ENCODE peak calls at places on chromosome 6, in four cellular contexts. Y is CD8-positive, alpha-beta T cell; T is Panc1; B is left lung. U is an unnamed sample.

GRCh38 chr6:129419324-129419723 is 290.7 kb downstream of the ARHGAP18 start:
- ATAC-seq in Y (no peak), T (no peak), B (no peak), U (no peak)

GRCh38 chr6:15317251-15317650 is 71.4 kb downstream of the JARID2 start:
- ATAC-seq in Y (peak), T (no peak), B (no peak), U (no peak)

GRCh38 chr6:18211338-18211737 is 53.0 kb downstream of the DEK start:
- ATAC-seq in Y (peak), T (no peak), B (no peak), U (no peak)

GRCh38 chr6:155275808-155276480 is 12.1 kb downstream of the CLDN20 start:
- ATAC-seq in Y (no peak), T (no peak), B (no peak), U (peak)

GRCh38 chr6:157380458-157380778 is 572 bp upstream of the ZDHHC14 start:
- ATAC-seq in Y (peak), T (peak), B (peak), U (peak)

GRCh38 chr6:15578716-15579391 is 84.0 kb downstream of the DTNBP1 start:
- ATAC-seq in Y (no peak), T (no peak), B (no peak), U (no peak)

GRCh38 chr6:169256518-169256917 is 2.9 kb upstream of the THBS2 start:
- ATAC-seq in Y (no peak), T (no peak), B (no peak), U (no peak)

GRCh38 chr6:105483492-105483891 is 80.6 kb upstream of the PREP start:
- ATAC-seq in Y (peak), T (peak), B (no peak), U (no peak)

GRCh38 chr6:157763129-157763893 is 59.7 kb upstream of the SNX9 start:
- ATAC-seq in Y (no peak), T (peak), B (peak), U (no peak)

GRCh38 chr6:3144571-3144970 is 12.8 kb downstream of the TUBB2A start:
- ATAC-seq in Y (no peak), T (no peak), B (no peak), U (no peak)

GRCh38 chr6:170082531-170083187 is 208.2 kb downstream of the DLL1 start:
- ATAC-seq in Y (peak), T (peak), B (no peak), U (no peak)

GRCh38 chr6:142697912-142698311 is 247.1 kb downstream of the HIVEP2 start:
- ATAC-seq in Y (no peak), T (no peak), B (no peak), U (no peak)

GRCh38 chr6:72182337-72183246 is 296.2 kb downstream of the RIMS1 start:
- ATAC-seq in Y (no peak), T (peak), B (peak), U (peak)

GRCh38 chr6:29948277-29948676 is 5.9 kb downstream of the HLA-A start:
- ATAC-seq in Y (no peak), T (no peak), B (no peak), U (no peak)

GRCh38 chr6:26268659-26269402 is 96.2 kb upstream of the BTN3A2 start:
- ATAC-seq in Y (no peak), T (no peak), B (no peak), U (no peak)

GRCh38 chr6:36025260-36025931 is 955 bp upstream of the SLC26A8 start:
- ATAC-seq in Y (no peak), T (no peak), B (no peak), U (no peak)

GRCh38 chr6:106629859-106630163 is 433 bp downstream of the QRSL1 start:
- ATAC-seq in Y (no peak), T (no peak), B (no peak), U (no peak)

GRCh38 chr6:49514571-49515484 is 15.1 kb downstream of the GLYATL3 start:
- ATAC-seq in Y (no peak), T (no peak), B (no peak), U (no peak)

GRCh38 chr6:39776581-39776980 is 15.6 kb upstream of the DAAM2 start:
- ATAC-seq in Y (no peak), T (no peak), B (no peak), U (no peak)

GRCh38 chr6:140908505-140908904 is 1224.2 kb upstream of the GJE1 start:
- ATAC-seq in Y (no peak), T (no peak), B (no peak), U (no peak)

GRCh38 chr6:38443750-38444149 is 196.0 kb downstream of the BTBD9 start:
- ATAC-seq in Y (no peak), T (no peak), B (no peak), U (no peak)

GRCh38 chr6:44556046-44556445 is 168.5 kb downstream of the CDC5L start:
- ATAC-seq in Y (no peak), T (no peak), B (peak), U (no peak)

DNA sequence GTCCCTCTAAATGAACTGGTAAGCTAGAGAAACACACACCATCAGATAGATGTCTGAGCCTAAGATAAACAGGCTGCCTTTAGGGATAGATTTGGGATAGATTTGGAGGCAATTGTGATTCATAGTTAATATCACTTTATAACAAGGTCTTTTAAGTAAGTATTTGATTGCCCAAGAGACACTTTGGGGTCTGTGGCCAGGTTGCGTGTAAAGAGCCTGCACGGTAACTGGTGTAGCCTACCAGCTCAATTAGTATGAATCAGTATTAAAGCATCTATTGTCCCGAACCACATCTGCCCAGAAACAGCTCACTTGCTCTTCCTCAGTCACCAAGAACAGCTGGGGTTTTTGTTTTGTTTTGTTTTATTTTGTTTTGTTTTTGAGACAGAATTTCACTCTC is 193.3 kb downstream of the SASH1 start:
- ATAC-seq in Y (no peak), T (no peak), B (no peak), U (no peak)
- H3K27ac ChIP-seq in Y (no peak), T (no peak), B (no peak), U (no peak)

DNA sequence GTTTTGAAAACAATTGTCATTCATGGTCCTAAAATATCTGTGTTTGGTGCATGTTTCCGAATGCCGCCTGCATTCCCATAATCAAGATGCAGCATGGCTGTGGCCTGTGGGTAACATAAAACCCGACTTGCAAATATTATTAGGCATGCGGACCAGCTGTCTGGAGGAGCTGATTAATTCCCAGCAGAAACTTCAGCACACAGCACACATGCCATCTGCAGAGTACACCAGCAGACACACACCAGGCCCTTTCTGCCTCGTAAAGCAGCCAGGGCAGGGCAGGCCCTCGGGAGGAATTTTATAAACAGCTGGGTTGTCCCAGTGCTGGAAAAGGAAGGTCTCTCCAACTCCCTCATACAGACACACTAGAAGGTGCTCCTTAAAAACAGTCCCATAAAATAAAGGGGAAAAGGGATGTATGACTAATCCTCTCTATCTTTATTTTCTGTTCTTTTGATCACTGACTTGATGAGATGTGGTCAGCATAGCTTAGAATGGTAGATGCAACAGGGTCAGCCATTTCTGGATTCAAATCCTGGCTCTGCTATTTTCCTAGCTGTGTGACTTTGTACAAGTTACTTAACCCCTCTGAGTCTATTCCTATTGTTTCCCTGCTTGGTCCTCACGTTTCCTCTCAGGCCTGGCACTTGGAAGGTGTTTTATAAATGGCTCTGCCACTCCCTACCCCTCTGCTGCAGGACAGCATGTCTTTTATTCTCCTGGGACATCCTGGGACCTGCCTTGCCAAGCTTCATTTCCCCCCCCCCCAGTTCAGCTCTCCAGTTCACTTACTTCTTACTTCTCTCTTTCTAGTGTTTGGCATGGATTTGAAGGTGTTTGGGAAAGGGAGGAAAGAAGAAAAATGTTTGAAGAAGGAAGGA is 85.9 kb upstream of the TRAF3IP2 start:
- ATAC-seq in Y (no peak), T (peak), B (no peak), U (peak)
- H3K27ac ChIP-seq in Y (no peak), T (no peak), B (no peak), U (peak)

GRCh38 chr6:144215402-144215931 is 65.2 kb downstream of the STX11 start:
- ATAC-seq in Y (no peak), T (peak), B (peak), U (no peak)

GRCh38 chr6:144217797-144218196 is 67.3 kb upstream of the UTRN start:
- ATAC-seq in Y (no peak), T (no peak), B (no peak), U (no peak)

GRCh38 chr6:144217264-144217663 is 66.9 kb downstream of the STX11 start:
- ATAC-seq in Y (no peak), T (no peak), B (no peak), U (no peak)

GRCh38 chr6:144215932-144216667 is 65.8 kb downstream of the STX11 start:
- ATAC-seq in Y (peak), T (peak), B (peak), U (peak)

GRCh38 chr6:144216668-144217218 is 66.4 kb downstream of the STX11 start:
- ATAC-seq in Y (peak), T (no peak), B (peak), U (peak)
- H3K27ac ChIP-seq in Y (peak), T (peak), B (peak), U (peak)

GRCh38 chr6:52726741-52727535 is 36.3 kb downstream of the GSTA2 start:
- ATAC-seq in Y (no peak), T (no peak), B (no peak), U (no peak)

GRCh38 chr6:52726193-52726542 is 37.1 kb downstream of the GSTA2 start:
- ATAC-seq in Y (no peak), T (no peak), B (no peak), U (no peak)

GRCh38 chr6:52727908-52728307 is 35.4 kb downstream of the GSTA2 start:
- ATAC-seq in Y (no peak), T (no peak), B (no peak), U (no peak)

GRCh38 chr6:52729594-52729993 is 33.7 kb downstream of the GSTA2 start:
- ATAC-seq in Y (no peak), T (no peak), B (no peak), U (no peak)

DNA sequence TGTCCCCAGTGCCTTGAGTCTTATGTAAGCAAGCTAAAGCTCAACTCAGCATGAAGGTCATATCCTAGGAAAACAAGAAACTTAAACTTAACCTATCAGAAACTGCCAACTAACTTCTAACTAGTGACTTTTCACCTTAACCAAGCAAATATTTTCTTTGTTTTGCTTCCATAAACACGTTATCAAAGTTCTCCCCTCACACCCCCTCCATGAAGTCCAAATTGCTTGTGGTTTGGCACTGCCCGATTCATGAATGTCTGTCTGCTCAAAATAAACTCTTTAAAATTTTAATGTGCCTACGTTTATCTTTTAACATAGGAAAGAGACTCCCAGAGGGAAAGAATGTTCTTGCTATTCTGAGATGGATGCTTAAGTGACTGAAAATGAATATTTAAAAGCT is 34.9 kb downstream of the GSTA2 start:
- ATAC-seq in Y (no peak), T (no peak), B (no peak), U (no peak)
- H3K27ac ChIP-seq in Y (no peak), T (no peak), B (no peak), U (no peak)

GRCh38 chr6:88636871-88637270 is 326.5 kb downstream of the RNGTT start:
- ATAC-seq in Y (no peak), T (no peak), B (no peak), U (no peak)

GRCh38 chr6:88637761-88638160 is 325.7 kb downstream of the RNGTT start:
- ATAC-seq in Y (no peak), T (no peak), B (no peak), U (no peak)

DNA sequence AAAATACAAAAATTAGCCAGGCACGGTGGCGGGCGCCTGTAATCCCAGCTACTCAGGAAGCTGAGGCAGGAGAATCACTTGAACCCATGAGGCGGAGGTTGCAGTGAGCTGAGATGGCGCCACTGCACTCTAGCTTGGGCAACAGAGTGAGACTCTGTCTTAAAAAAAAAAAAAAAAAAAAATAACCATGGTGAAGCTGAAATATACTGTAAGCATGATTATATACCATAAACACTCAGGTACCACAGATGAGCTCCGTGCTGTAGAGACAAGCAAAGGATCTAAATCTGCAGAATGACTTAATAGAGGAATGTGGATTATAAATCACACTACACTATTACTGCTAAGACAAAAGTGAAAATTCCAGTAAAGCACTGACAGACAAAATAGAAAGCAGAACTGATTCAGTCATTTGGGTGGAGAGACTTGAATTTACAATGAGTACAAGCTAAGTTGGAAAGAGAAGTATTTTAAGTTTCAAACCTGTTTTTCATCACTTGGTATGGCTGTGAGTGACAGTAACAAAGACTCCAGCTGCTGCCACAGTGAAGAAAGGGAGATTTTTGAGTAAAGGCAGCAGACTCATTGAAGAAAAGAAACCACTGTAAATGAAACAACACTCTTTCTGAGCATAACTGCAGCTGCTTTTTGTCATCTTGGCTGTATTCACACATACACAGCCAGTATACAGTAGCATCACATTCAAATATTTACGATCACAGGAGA is 322.1 kb downstream of the RNGTT start:
- ATAC-seq in Y (no peak), T (no peak), B (peak), U (no peak)
- H3K27ac ChIP-seq in Y (no peak), T (no peak), B (no peak), U (no peak)

U was measured in gastroesophageal sphincter.